ENCODE peak calls at places on chromosomes 2 and 18, in six cellular contexts. Y is heart left ventricle, K is adrenal gland, S is prostate gland, J is Peyer's patch, F is esophagus squamous epithelium. Q is an unnamed sample.

GRCh38 chr18:36692331-36692730 is 136.5 kb downstream of the TPGS2 start:
- DNase-seq in S (no peak), F (no peak), K (no peak), Y (no peak), J (no peak), Q (no peak)

GRCh38 chr2:3193423-3194330 is 183.9 kb downstream of the EIPR1 start:
- DNase-seq in J (no peak), Y (no peak), F (no peak), S (no peak), K (no peak), Q (peak)

GRCh38 chr2:47664817-47665216 is 118.1 kb upstream of the MSH6 start:
- DNase-seq in Y (no peak), K (no peak), F (no peak), S (no peak), J (no peak), Q (no peak)

GRCh38 chr2:100699131-100699530 is 120.8 kb upstream of the NPAS2 start:
- DNase-seq in F (no peak), S (no peak), J (no peak), K (no peak), Y (no peak), Q (no peak)

GRCh38 chr18:10822457-10822856 is 296.6 kb downstream of the NAPG start:
- DNase-seq in J (no peak), S (no peak), F (no peak), Y (no peak), K (no peak), Q (no peak)

GRCh38 chr2:128329607-128330006 is 10.9 kb upstream of the HS6ST1 start:
- DNase-seq in Y (no peak), J (no peak), K (no peak), S (no peak), F (no peak), Q (no peak)

GRCh38 chr2:153077311-153077710 is 358.9 kb downstream of the ARL6IP6 start:
- DNase-seq in J (no peak), K (no peak), F (no peak), Y (no peak), S (no peak), Q (no peak)

GRCh38 chr2:157052685-157053224 is 204.8 kb upstream of the GALNT5 start:
- DNase-seq in F (no peak), S (no peak), Y (no peak), J (no peak), K (peak), Q (no peak)

GRCh38 chr2:155190342-155190741 is 491.8 kb downstream of the KCNJ3 start:
- DNase-seq in Y (no peak), S (no peak), K (no peak), J (no peak), F (no peak), Q (no peak)

GRCh38 chr2:85433511-85434089 is 15.1 kb downstream of the SH2D6 start:
- DNase-seq in S (no peak), F (no peak), K (peak), J (no peak), Y (peak), Q (no peak)
- TF ChIP-seq POLR2A in S (no peak), F (no peak), K (no peak), J (no peak), Y (no peak), Q (no peak)

DNA sequence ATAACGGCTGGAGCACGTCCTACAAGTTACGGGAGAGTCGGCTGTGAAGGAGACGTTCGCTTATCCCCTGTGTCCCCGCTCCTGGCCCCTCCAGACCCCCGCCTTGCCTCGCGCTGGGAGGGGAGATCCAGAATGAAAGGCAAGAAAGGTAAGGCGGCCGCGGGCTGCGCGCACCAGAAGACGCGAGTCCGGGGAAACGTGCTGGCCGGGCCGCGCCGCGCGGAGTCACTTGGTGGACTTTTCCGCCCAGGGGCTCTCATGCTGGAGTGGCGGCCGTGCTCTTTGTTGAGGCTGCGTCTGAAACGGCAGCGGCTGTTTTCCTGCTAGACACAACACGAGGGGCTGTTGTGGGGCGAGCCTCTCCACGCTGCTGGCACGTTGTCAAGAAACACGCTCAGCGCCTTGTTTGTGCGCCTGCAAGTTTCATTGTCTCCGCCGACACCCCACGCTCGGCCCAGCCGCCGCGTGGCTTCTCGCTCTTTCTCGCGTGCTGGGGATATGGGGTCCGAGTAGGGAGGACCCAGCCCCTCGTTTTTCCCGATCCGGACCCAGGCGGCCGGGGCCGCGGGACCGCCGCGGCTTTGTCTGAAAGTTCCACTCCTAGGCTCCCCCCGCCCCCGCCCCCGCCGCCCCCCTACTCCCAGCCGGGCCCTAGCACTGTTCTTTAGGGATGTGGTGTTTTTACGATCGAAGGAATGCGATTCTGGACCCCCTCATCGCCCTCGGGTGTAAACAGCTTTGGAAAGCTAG is 561 bp downstream of the TGIF1 start:
- DNase-seq in J (peak), F (peak), S (peak), K (peak), Y (peak), Q (peak)
- TF ChIP-seq POLR2A in J (no peak), F (no peak), S (no peak), K (peak), Y (no peak), Q (no peak)

DNA sequence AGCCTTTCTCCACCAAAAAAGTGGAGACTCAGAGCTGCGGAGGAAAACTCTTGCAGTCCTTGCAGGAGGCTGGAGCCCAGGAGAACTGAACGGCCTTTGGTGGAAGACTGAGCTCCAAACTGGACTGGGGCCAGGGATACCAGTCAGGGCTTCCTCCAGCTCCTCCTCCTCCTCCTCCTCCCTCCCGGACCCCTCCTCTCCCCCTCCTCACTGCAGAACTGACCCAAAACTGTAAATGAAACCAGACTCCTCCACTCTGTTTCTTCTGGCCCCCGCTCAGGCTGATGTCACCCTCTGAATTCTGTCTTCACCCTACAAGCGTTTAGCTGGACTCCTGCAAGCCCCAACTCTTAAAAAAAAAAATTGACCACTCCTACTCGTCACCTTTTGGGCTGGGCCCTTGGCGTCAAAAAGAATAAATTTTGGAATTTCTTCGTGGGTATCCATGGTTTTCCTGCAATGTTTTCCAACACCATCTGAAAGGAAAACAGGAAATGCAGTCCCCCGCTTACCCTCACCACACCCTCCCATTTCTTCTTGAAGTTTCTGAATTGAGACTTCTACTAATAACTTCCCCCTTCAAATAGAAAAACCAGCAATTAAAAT is at the start of gene COL6A3:
- DNase-seq in K (peak), F (no peak), Y (peak), S (no peak), J (no peak), Q (no peak)
- TF ChIP-seq POLR2A in K (no peak), F (peak), Y (no peak), S (no peak), J (no peak), Q (no peak)

GRCh38 chr18:55510809-55511208 is 77.2 kb downstream of the TCF4 start:
- DNase-seq in Y (peak), J (no peak), K (peak), S (no peak), F (no peak), Q (no peak)

GRCh38 chr18:55513199-55513598 is 74.8 kb downstream of the TCF4 start:
- DNase-seq in K (no peak), J (no peak), F (no peak), S (no peak), Y (no peak), Q (no peak)

GRCh38 chr18:55511277-55511676 is 76.7 kb downstream of the TCF4 start:
- DNase-seq in J (no peak), F (no peak), S (no peak), K (no peak), Y (no peak), Q (no peak)

GRCh38 chr18:55508637-55509036 is 79.4 kb downstream of the TCF4 start:
- DNase-seq in Y (no peak), K (no peak), S (no peak), J (no peak), F (no peak), Q (no peak)

GRCh38 chr18:55509631-55510372 is 78.2 kb downstream of the TCF4 start:
- DNase-seq in J (no peak), F (no peak), K (peak), Y (peak), S (no peak), Q (no peak)
- TF ChIP-seq POLR2A in J (no peak), F (no peak), K (no peak), Y (no peak), S (no peak), Q (no peak)

DNA sequence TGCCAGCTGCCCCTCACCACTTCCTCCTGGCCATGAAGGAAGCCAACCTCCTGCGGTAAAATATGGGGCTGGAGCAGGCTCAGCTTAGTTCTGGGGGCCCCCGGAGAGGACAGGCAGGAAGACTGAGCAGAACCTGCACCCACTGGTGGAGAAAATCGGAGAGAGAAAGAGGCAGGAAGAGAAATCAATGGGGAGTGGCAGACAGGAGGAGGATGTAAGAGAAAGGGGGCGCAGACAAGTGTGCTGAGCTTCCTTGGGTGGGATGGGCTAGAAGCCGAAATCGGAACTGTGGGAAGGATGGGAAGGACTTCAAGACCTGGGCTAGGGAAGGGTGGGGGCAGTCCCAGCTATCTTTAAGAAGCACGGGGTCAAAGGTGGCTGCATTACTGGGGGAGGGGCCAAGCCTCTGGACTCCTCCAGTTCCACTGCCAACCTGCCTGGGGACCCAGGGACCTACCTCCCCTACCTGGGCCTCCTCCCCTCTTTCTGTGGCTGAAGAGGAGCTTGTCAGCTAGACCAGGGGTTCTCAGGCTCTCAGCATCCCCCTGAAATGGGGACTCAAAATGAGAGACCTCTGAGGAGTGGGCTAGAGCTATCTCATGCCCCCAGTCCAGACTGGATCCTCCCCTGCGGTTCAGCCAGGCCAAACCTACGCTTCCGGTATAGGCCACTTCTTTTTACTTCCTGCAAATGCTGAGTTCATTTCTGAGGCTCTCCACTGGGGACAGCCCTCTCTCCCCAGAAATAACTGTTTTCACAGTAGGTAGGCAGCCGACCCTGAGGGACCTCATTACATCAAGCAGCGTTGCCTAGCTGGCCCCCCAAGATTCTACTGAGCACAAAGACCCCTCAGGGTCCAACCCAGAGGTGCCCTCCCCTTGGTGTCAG is 33.6 kb upstream of the B3GNT7 start:
- DNase-seq in K (no peak), F (no peak), S (no peak), J (peak), Y (no peak), Q (no peak)
- TF ChIP-seq POLR2A in K (no peak), F (no peak), S (no peak), J (no peak), Y (no peak), Q (no peak)

Q was measured in spleen.